ENCODE peak calls at places on chromosomes 13 and 19, in ten cellular contexts. One of them, this sample, is unnamed.

GRCh38 chr13:75993823-75994222 is 357.7 kb downstream of the LMO7 start:
- DNase-seq in A673: no peak
- DNase-seq in foreskin keratinocyte: peak; percentile 15
- DNase-seq in Caco-2: no peak
- DNase-seq in NCI-H774: no peak
- DNase-seq in endothelial cell: no peak
- DNase-seq in tibial nerve: no peak
- DNase-seq in AG09309: no peak
- DNase-seq in NB4: peak; percentile 50
- DNase-seq in omental fat pad: no peak
- DNase-seq in this sample: no peak

GRCh38 chr19:44587863-44588752 is 25.3 kb upstream of the IGSF23 start:
- DNase-seq in NB4: peak; percentile 82
- DNase-seq in AG09309: peak; percentile 90
- DNase-seq in NCI-H774: no peak
- DNase-seq in Caco-2: no peak
- DNase-seq in tibial nerve: no peak
- DNase-seq in endothelial cell: no peak
- DNase-seq in foreskin keratinocyte: peak; percentile 91
- DNase-seq in omental fat pad: no peak
- DNase-seq in A673: peak; percentile 68
- DNase-seq in this sample: no peak

GRCh38 chr19:1483979-1484428 is 5.0 kb upstream of the C19orf25 start:
- DNase-seq in AG09309: no peak
- DNase-seq in foreskin keratinocyte: no peak
- DNase-seq in tibial nerve: no peak
- DNase-seq in A673: no peak
- DNase-seq in omental fat pad: no peak
- DNase-seq in NB4: no peak
- DNase-seq in Caco-2: no peak
- DNase-seq in endothelial cell: no peak
- DNase-seq in NCI-H774: no peak
- DNase-seq in this sample: no peak

GRCh38 chr13:76556632-76557031 is 329.6 kb downstream of the KCTD12 start:
- DNase-seq in foreskin keratinocyte: no peak
- DNase-seq in AG09309: no peak
- DNase-seq in tibial nerve: no peak
- DNase-seq in Caco-2: no peak
- DNase-seq in omental fat pad: no peak
- DNase-seq in A673: no peak
- DNase-seq in NCI-H774: no peak
- DNase-seq in endothelial cell: no peak
- DNase-seq in NB4: no peak
- DNase-seq in this sample: no peak

GRCh38 chr13:40682449-40683240 is 16.2 kb upstream of the FOXO1 start:
- DNase-seq in NCI-H774: no peak
- DNase-seq in omental fat pad: no peak
- DNase-seq in tibial nerve: no peak
- DNase-seq in foreskin keratinocyte: no peak
- DNase-seq in NB4: peak; percentile 45
- DNase-seq in Caco-2: no peak
- DNase-seq in A673: peak; percentile 69
- DNase-seq in AG09309: no peak
- DNase-seq in endothelial cell: no peak
- DNase-seq in this sample: no peak

GRCh38 chr13:36001561-36001960 is 129.6 kb downstream of the DCLK1 start:
- DNase-seq in AG09309: no peak
- DNase-seq in NB4: no peak
- DNase-seq in tibial nerve: no peak
- DNase-seq in NCI-H774: no peak
- DNase-seq in foreskin keratinocyte: no peak
- DNase-seq in Caco-2: no peak
- DNase-seq in A673: no peak
- DNase-seq in endothelial cell: no peak
- DNase-seq in omental fat pad: no peak
- DNase-seq in this sample: no peak

GRCh38 chr13:109704771-109705628 is 81.4 kb downstream of the IRS2 start:
- DNase-seq in foreskin keratinocyte: no peak
- DNase-seq in AG09309: no peak
- DNase-seq in A673: no peak
- DNase-seq in endothelial cell: no peak
- DNase-seq in NB4: peak; percentile 74
- DNase-seq in tibial nerve: no peak
- DNase-seq in NCI-H774: no peak
- DNase-seq in omental fat pad: no peak
- DNase-seq in Caco-2: no peak
- DNase-seq in this sample: no peak

GRCh38 chr19:48508729-48509310 is 2.8 kb downstream of the LMTK3 start:
- DNase-seq in A673: no peak
- DNase-seq in endothelial cell: no peak
- DNase-seq in NCI-H774: no peak
- DNase-seq in omental fat pad: no peak
- DNase-seq in NB4: peak; percentile 37
- DNase-seq in tibial nerve: no peak
- DNase-seq in Caco-2: no peak
- DNase-seq in AG09309: no peak
- DNase-seq in foreskin keratinocyte: no peak
- DNase-seq in this sample: no peak

GRCh38 chr19:3157096-3157845 is 21.3 kb upstream of the S1PR4 start:
- DNase-seq in AG09309: no peak
- DNase-seq in NB4: no peak
- DNase-seq in tibial nerve: no peak
- DNase-seq in NCI-H774: no peak
- DNase-seq in A673: no peak
- DNase-seq in endothelial cell: no peak
- DNase-seq in omental fat pad: no peak
- DNase-seq in foreskin keratinocyte: no peak
- DNase-seq in Caco-2: no peak
- DNase-seq in this sample: no peak

GRCh38 chr19:919157-920050 is 2.3 kb downstream of the KISS1R start:
- DNase-seq in NB4: no peak
- DNase-seq in tibial nerve: no peak
- DNase-seq in Caco-2: no peak
- DNase-seq in omental fat pad: no peak
- DNase-seq in AG09309: no peak
- DNase-seq in A673: peak; percentile 52
- DNase-seq in foreskin keratinocyte: no peak
- DNase-seq in NCI-H774: peak; percentile 61
- DNase-seq in endothelial cell: no peak
- DNase-seq in this sample: no peak

GRCh38 chr19:6576869-6577281 is 14.1 kb downstream of the CD70 start:
- DNase-seq in foreskin keratinocyte: no peak
- DNase-seq in omental fat pad: no peak
- DNase-seq in NCI-H774: no peak
- DNase-seq in NB4: peak; percentile 38
- DNase-seq in endothelial cell: no peak
- DNase-seq in Caco-2: no peak
- DNase-seq in A673: no peak
- DNase-seq in tibial nerve: no peak
- DNase-seq in AG09309: no peak
- DNase-seq in this sample: no peak

GRCh38 chr19:54448037-54448773 is 794 bp upstream of the LENG8 start:
- DNase-seq in endothelial cell: peak; percentile 70
- DNase-seq in omental fat pad: no peak
- DNase-seq in tibial nerve: peak; percentile 33
- DNase-seq in A673: peak; percentile 60
- DNase-seq in AG09309: no peak
- DNase-seq in Caco-2: peak; percentile 64
- DNase-seq in foreskin keratinocyte: peak; percentile 51
- DNase-seq in NCI-H774: no peak
- DNase-seq in NB4: peak; percentile 54
- DNase-seq in this sample: peak; percentile 43

GRCh38 chr13:40420160-40420740 is 246.2 kb downstream of the FOXO1 start:
- DNase-seq in Caco-2: no peak
- DNase-seq in foreskin keratinocyte: no peak
- DNase-seq in AG09309: no peak
- DNase-seq in NCI-H774: no peak
- DNase-seq in endothelial cell: no peak
- DNase-seq in tibial nerve: no peak
- DNase-seq in NB4: no peak
- DNase-seq in A673: peak; percentile 27
- DNase-seq in omental fat pad: no peak
- DNase-seq in this sample: no peak

GRCh38 chr19:48330012-48330681 is 4.8 kb downstream of the EMP3 start:
- DNase-seq in NB4: peak; percentile 100
- DNase-seq in omental fat pad: no peak
- DNase-seq in foreskin keratinocyte: peak; percentile 57
- DNase-seq in NCI-H774: peak; percentile 89
- DNase-seq in Caco-2: peak; percentile 94
- DNase-seq in endothelial cell: peak; percentile 77
- DNase-seq in AG09309: no peak
- DNase-seq in A673: no peak
- DNase-seq in tibial nerve: peak; percentile 28
- DNase-seq in this sample: peak; percentile 75

GRCh38 chr19:50719566-50719965 is at the start of gene SHANK1:
- DNase-seq in AG09309: no peak
- DNase-seq in tibial nerve: no peak
- DNase-seq in NB4: peak; percentile 65
- DNase-seq in A673: peak; percentile 71
- DNase-seq in NCI-H774: no peak
- DNase-seq in Caco-2: no peak
- DNase-seq in endothelial cell: no peak
- DNase-seq in omental fat pad: no peak
- DNase-seq in foreskin keratinocyte: no peak
- DNase-seq in this sample: no peak

GRCh38 chr19:40609561-40610395 is 8.6 kb downstream of the LTBP4 start:
- DNase-seq in AG09309: no peak
- DNase-seq in A673: peak; percentile 82
- DNase-seq in omental fat pad: peak; percentile 92
- DNase-seq in NCI-H774: peak; percentile 77
- DNase-seq in NB4: peak; percentile 77
- DNase-seq in foreskin keratinocyte: peak; percentile 77
- DNase-seq in tibial nerve: peak; percentile 91
- DNase-seq in Caco-2: peak; percentile 97
- DNase-seq in endothelial cell: peak; percentile 73
- DNase-seq in this sample: peak; percentile 87

GRCh38 chr19:35143231-35143715 is at the start of gene FXYD7:
- DNase-seq in omental fat pad: no peak
- DNase-seq in A673: no peak
- DNase-seq in Caco-2: no peak
- DNase-seq in AG09309: no peak
- DNase-seq in NCI-H774: no peak
- DNase-seq in endothelial cell: peak; percentile 26
- DNase-seq in tibial nerve: no peak
- DNase-seq in foreskin keratinocyte: no peak
- DNase-seq in NB4: no peak
- DNase-seq in this sample: no peak

GRCh38 chr13:31765441-31765840 is 26.1 kb downstream of the RXFP2 start:
- DNase-seq in tibial nerve: no peak
- DNase-seq in Caco-2: no peak
- DNase-seq in AG09309: peak; percentile 75
- DNase-seq in endothelial cell: no peak
- DNase-seq in A673: no peak
- DNase-seq in omental fat pad: no peak
- DNase-seq in NCI-H774: no peak
- DNase-seq in NB4: no peak
- DNase-seq in foreskin keratinocyte: no peak
- DNase-seq in this sample: no peak

GRCh38 chr19:15663245-15663644 is 9.6 kb upstream of the CYP4F12 start:
- DNase-seq in A673: no peak
- DNase-seq in endothelial cell: no peak
- DNase-seq in NB4: no peak
- DNase-seq in tibial nerve: no peak
- DNase-seq in Caco-2: no peak
- DNase-seq in AG09309: no peak
- DNase-seq in foreskin keratinocyte: no peak
- DNase-seq in NCI-H774: no peak
- DNase-seq in omental fat pad: no peak
- DNase-seq in this sample: no peak

GRCh38 chr19:47280183-47280797 is 5.6 kb downstream of the INAFM1 start:
- DNase-seq in A673: peak; percentile 54
- DNase-seq in foreskin keratinocyte: no peak
- DNase-seq in AG09309: no peak
- DNase-seq in NCI-H774: no peak
- DNase-seq in endothelial cell: peak; percentile 61
- DNase-seq in tibial nerve: no peak
- DNase-seq in omental fat pad: no peak
- DNase-seq in NB4: peak; percentile 82
- DNase-seq in Caco-2: peak; percentile 68
- DNase-seq in this sample: peak; percentile 53

GRCh38 chr19:40090256-40091204 is at the start of gene ZNF780A:
- DNase-seq in Caco-2: peak; percentile 88
- DNase-seq in omental fat pad: peak; percentile 46
- DNase-seq in A673: peak; percentile 80
- DNase-seq in NB4: peak; percentile 83
- DNase-seq in foreskin keratinocyte: peak; percentile 36
- DNase-seq in endothelial cell: peak; percentile 80
- DNase-seq in tibial nerve: peak; percentile 37
- DNase-seq in AG09309: no peak
- DNase-seq in NCI-H774: peak; percentile 60
- DNase-seq in this sample: peak; percentile 77

GRCh38 chr13:114155923-114156883 is 22.9 kb upstream of the CFAP97D2 start:
- DNase-seq in NB4: no peak
- DNase-seq in endothelial cell: no peak
- DNase-seq in tibial nerve: no peak
- DNase-seq in NCI-H774: no peak
- DNase-seq in omental fat pad: no peak
- DNase-seq in A673: no peak
- DNase-seq in Caco-2: no peak
- DNase-seq in foreskin keratinocyte: no peak
- DNase-seq in AG09309: no peak
- DNase-seq in this sample: no peak

GRCh38 chr13:34419025-34419424 is 523.0 kb upstream of the NBEA start:
- DNase-seq in Caco-2: no peak
- DNase-seq in NCI-H774: peak; percentile 15
- DNase-seq in omental fat pad: no peak
- DNase-seq in endothelial cell: no peak
- DNase-seq in A673: no peak
- DNase-seq in NB4: no peak
- DNase-seq in foreskin keratinocyte: no peak
- DNase-seq in AG09309: no peak
- DNase-seq in tibial nerve: no peak
- DNase-seq in this sample: no peak

GRCh38 chr19:56107626-56108351 is 13.3 kb downstream of the ZNF787 start:
- DNase-seq in AG09309: no peak
- DNase-seq in A673: no peak
- DNase-seq in Caco-2: no peak
- DNase-seq in NB4: no peak
- DNase-seq in foreskin keratinocyte: no peak
- DNase-seq in omental fat pad: no peak
- DNase-seq in tibial nerve: no peak
- DNase-seq in NCI-H774: no peak
- DNase-seq in endothelial cell: no peak
- DNase-seq in this sample: no peak

GRCh38 chr19:15120135-15121026 is 13.2 kb downstream of the SYDE1 start:
- DNase-seq in AG09309: no peak
- DNase-seq in Caco-2: no peak
- DNase-seq in omental fat pad: no peak
- DNase-seq in NCI-H774: no peak
- DNase-seq in A673: no peak
- DNase-seq in NB4: no peak
- DNase-seq in endothelial cell: no peak
- DNase-seq in foreskin keratinocyte: no peak
- DNase-seq in tibial nerve: no peak
- DNase-seq in this sample: no peak

GRCh38 chr13:61880576-61881283 is 465.1 kb upstream of the PCDH20 start:
- DNase-seq in NCI-H774: no peak
- DNase-seq in A673: peak; percentile 73
- DNase-seq in tibial nerve: no peak
- DNase-seq in NB4: peak; percentile 71
- DNase-seq in AG09309: no peak
- DNase-seq in Caco-2: peak; percentile 48
- DNase-seq in foreskin keratinocyte: peak; percentile 20
- DNase-seq in omental fat pad: no peak
- DNase-seq in endothelial cell: peak; percentile 24
- DNase-seq in this sample: peak; percentile 97

GRCh38 chr19:56137405-56137804 is 3.7 kb upstream of the ZNF444 start:
- DNase-seq in NB4: no peak
- DNase-seq in Caco-2: no peak
- DNase-seq in AG09309: no peak
- DNase-seq in NCI-H774: no peak
- DNase-seq in A673: no peak
- DNase-seq in omental fat pad: no peak
- DNase-seq in foreskin keratinocyte: no peak
- DNase-seq in tibial nerve: no peak
- DNase-seq in endothelial cell: no peak
- DNase-seq in this sample: no peak

GRCh38 chr13:34751044-34751443 is 191.0 kb upstream of the NBEA start:
- DNase-seq in foreskin keratinocyte: no peak
- DNase-seq in Caco-2: no peak
- DNase-seq in AG09309: no peak
- DNase-seq in omental fat pad: no peak
- DNase-seq in tibial nerve: no peak
- DNase-seq in A673: no peak
- DNase-seq in endothelial cell: no peak
- DNase-seq in NB4: no peak
- DNase-seq in NCI-H774: no peak
- DNase-seq in this sample: no peak

This sample was measured in HEK293T.